ENCODE peak calls at places on chromosomes 11 and 22, in six cellular contexts. B is GM23338; F is ovary; K is CD4-positive, alpha-beta memory T cell; E is OCI-LY7; N is heart left ventricle. T is an unnamed sample.

GRCh38 chr22:30309981-30310672 is 16.6 kb downstream of the TBC1D10A start:
- DNase-seq in B (no peak), F (peak; percentile 58), K (peak; percentile 56), E (peak; percentile 48), N (no peak), T (peak; percentile 69)

GRCh38 chr11:60378359-60378758 is at the start of gene MS4A7:
- DNase-seq in B (no peak), F (no peak), K (no peak), E (peak; percentile 89), N (peak; percentile 49), T (no peak)

GRCh38 chr22:50030315-50031188 is 18.0 kb upstream of the IL17REL start:
- DNase-seq in B (peak; percentile 96), F (peak; percentile 72), K (peak; percentile 82), E (peak; percentile 86), N (peak; percentile 64), T (peak; percentile 73)

GRCh38 chr11:64659417-64660144 is 63.4 kb downstream of the NRXN2 start:
- DNase-seq in B (no peak), F (no peak), K (no peak), E (no peak), N (no peak), T (no peak)

GRCh38 chr11:121967131-121967689 is 148.8 kb downstream of the BLID start:
- DNase-seq in B (no peak), F (no peak), K (no peak), E (no peak), N (no peak), T (no peak)

GRCh38 chr11:40514124-40514523 is 945.3 kb downstream of the LRRC4C start:
- DNase-seq in B (no peak), F (no peak), K (no peak), E (no peak), N (no peak), T (no peak)

GRCh38 chr11:73784080-73784634 is 3.5 kb upstream of the MRPL48 start:
- DNase-seq in B (peak; percentile 44), F (no peak), K (no peak), E (peak; percentile 66), N (no peak), T (no peak)

GRCh38 chr11:103529217-103529684 is 420.0 kb downstream of the DYNC2H1 start:
- DNase-seq in B (no peak), F (no peak), K (no peak), E (no peak), N (no peak), T (no peak)

GRCh38 chr11:111047376-111047775 is 198.1 kb upstream of the POU2AF2 start:
- DNase-seq in B (peak; percentile 36), F (no peak), K (no peak), E (no peak), N (no peak), T (no peak)

GRCh38 chr11:12725047-12725862 is 51.0 kb downstream of the TEAD1 start:
- DNase-seq in B (no peak), F (no peak), K (no peak), E (no peak), N (no peak), T (no peak)

GRCh38 chr22:49935561-49935960 is 17.1 kb downstream of the CRELD2 start:
- DNase-seq in B (peak; percentile 46), F (no peak), K (no peak), E (peak; percentile 67), N (no peak), T (peak; percentile 35)

GRCh38 chr11:114059984-114060401 is 482 bp downstream of the ZBTB16 start:
- DNase-seq in B (peak; percentile 53), F (no peak), K (no peak), E (no peak), N (no peak), T (no peak)
- H3K4me3 ChIP-seq in B (peak overlapping the region; percentile 80), F (peak overlapping the region; percentile 99), K (peak overlapping the region; percentile 57), E (no peak overlapping the region), N (peak overlapping the region; percentile 96), T (peak overlapping the region; percentile 32)

DNA sequence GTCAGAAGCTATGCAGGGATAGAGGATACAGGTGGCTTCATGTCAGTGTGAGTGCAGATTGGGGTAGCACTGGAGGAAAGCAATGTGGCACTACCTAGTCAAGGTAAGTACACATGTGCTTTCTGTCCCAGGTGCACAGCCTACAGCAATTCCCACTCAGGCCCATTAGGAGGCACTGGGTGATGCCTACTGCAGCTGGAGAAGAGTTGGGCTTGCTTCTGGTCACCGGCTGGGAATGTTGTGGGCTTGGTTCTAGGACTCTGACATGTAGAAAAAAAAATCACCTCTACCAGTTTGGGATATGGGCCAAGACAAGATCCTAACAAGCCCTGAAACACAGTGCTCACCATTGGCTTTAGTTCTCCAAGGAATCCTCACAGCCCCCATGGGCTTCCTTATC is 69.7 kb downstream of the TENM4 start:
- DNase-seq in B (peak; percentile 40), F (no peak), K (no peak), E (no peak), N (no peak), T (no peak)
- H3K4me1 ChIP-seq in B (peaks cover 32% of the 10 kb centered on the region), F (peaks cover 6% of the 10 kb centered on the region), K (no peaks in the 10 kb centered on the region), E (no peaks in the 10 kb centered on the region), N (no peaks in the 10 kb centered on the region), T (no peaks in the 10 kb centered on the region)

DNA sequence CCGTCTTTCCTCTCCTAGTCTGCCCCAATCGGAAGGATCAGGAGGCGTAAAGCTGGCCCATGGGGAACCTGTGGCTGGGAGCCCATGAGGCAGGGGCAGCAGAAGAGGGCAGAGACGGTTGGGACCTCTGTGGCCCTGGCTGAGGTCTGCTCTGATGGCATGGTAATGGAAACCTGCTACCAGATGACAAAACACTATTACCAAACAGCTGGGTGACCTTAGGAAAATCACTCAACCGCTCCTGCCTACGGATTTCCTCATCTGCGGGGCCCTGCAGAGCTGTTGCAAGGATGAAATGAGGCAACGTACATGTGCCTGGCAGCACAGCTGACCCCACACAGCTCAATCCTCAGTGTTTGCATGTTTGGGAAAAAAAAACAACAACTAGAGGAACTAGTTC is 4.6 kb downstream of the AP5B1 start:
- DNase-seq in B (no peak), F (no peak), K (no peak), E (no peak), N (no peak), T (no peak)
- H3K27ac ChIP-seq in B (no peak overlapping the region), F (no peak overlapping the region), K (no peak overlapping the region), E (no peak overlapping the region), N (no peak overlapping the region), T (no peak overlapping the region)

GRCh38 chr11:18393581-18394299 is 623 bp upstream of the LDHA start:
- DNase-seq in B (no peak), F (no peak), K (no peak), E (no peak), N (no peak), T (no peak)
- H3K4me3 ChIP-seq in B (peak overlapping the region; percentile 69), F (peak overlapping the region; percentile 74), K (peak overlapping the region; percentile 72), E (peak overlapping the region; percentile 89), N (peak overlapping the region; percentile 61), T (peak overlapping the region; percentile 73)

DNA sequence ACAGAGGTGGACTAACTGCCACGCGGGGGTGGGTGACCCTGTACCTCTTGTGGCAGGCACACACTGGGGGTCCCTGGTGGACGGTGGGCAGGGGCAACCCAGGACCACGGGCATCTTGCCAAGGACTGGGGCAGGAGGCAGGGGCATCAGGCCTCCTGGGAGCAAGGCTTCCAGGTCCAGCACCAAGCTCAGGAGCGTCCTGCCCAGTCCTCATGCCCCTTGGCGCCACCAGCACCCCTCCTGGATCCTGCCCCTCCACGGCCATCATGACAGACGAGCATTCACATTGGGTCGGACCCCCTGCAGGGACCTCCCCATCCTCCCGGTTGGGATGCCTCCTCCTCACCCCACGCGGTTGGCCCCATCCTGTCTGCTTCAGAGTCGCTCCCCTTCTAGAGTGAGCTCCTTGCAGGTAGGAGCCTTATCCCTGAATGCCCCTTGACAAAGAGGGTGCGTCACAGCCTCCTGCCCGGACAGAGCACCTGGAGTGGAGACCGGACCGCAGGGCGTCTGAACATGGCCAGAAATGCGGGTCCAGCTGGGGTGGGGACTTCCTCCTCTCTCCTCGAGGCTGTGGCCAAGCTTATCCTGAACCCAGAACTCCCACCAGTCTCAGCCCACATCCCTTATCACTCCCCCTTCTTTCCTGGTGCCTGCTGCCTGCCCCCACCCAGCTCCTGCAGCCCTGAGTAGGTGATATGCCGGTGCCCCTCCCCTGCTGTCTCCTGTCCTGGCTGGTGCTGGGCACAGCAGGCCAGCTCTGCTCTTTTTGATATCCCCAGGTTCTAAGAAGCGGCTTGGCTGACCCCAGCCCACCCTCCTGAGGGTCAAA is 40.3 kb downstream of the IGF2 start:
- DNase-seq in B (no peak), F (peak; percentile 36), K (no peak), E (no peak), N (no peak), T (no peak)
- H3K4me1 ChIP-seq in B (peaks cover 12% of the 10 kb centered on the region), F (peaks cover 18% of the 10 kb centered on the region), K (no peaks in the 10 kb centered on the region), E (no peaks in the 10 kb centered on the region), N (peaks cover 40% of the 10 kb centered on the region), T (no peaks in the 10 kb centered on the region)

DNA sequence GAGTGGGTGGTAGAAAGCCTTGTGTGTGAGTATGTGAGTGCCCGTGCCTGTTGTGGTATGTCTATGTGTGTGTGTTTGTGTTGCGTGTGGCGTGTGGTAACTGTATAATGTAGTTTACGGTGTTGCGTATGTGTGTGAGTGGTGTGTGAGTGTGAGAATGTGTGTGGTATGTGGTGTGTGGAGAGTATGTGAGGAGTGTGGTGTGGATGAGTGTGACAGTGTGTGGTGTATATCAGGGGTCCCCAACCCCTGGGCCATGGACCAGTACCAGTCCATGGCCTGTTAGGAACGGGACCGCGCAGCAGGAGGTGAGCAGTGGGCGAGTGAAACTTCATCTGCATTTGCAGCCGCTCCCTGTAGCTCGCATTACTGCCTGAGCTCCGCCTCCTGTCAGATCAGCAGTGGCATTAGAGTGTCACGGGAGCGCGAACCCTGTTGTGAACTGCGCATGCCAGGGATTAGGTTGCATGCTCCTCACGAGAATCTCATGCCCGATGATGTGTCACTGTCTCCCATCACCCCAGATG is 5.7 kb downstream of the UPK3A start:
- DNase-seq in B (peak; percentile 40), F (no peak), K (no peak), E (no peak), N (no peak), T (no peak)
- H3K27ac ChIP-seq in B (no peak overlapping the region), F (no peak overlapping the region), K (no peak overlapping the region), E (no peak overlapping the region), N (no peak overlapping the region), T (no peak overlapping the region)

GRCh38 chr22:20965888-20966855 is 883 bp upstream of the AIFM3 start:
- DNase-seq in B (no peak), F (no peak), K (no peak), E (no peak), N (no peak), T (no peak)

GRCh38 chr22:20970939-20971657 is 4.0 kb downstream of the AIFM3 start:
- DNase-seq in B (no peak), F (no peak), K (no peak), E (no peak), N (no peak), T (no peak)

GRCh38 chr22:20967697-20968201 is 694 bp downstream of the AIFM3 start:
- DNase-seq in B (peak; percentile 53), F (no peak), K (no peak), E (no peak), N (no peak), T (no peak)

GRCh38 chr22:20966883-20967696 is at the start of gene AIFM3:
- DNase-seq in B (no peak), F (no peak), K (no peak), E (no peak), N (no peak), T (no peak)

DNA sequence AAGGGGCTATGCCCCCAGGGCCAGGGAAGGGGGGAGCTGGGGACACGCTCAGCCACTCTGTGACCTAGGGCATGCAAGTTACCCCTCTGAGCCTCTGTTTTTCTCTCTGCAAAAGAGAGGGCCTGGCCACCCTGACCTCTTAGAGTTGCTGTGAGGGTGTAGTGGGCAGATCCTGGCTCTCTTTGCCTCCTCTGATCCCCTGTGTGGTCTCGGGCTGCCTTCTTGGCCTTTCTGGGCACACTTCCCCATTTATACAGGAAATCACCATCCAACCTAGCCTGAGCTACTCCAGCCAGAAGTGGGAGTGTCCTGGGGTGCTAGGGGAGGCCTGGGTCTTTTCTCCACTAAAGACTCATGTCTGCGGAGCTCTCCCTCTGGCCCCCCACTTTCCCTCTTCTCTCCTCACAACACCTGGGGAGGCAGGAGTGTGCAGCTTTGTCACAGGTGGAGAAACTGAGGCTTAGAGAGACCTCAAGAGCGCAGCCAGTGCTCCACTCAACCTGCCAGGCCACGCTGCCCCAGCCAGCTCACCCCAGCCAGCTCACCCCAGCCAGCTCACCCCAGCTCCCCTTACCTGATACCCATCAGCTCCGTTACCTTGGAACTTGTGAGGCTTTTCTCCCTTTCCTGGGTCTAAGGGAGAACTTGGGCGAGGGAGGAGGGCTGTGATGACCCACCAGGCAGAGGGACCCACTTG is 1.4 kb downstream of the AIFM3 start:
- DNase-seq in B (no peak), F (no peak), K (no peak), E (peak; percentile 40), N (no peak), T (no peak)
- H3K4me3 ChIP-seq in B (no peak overlapping the region), F (no peak overlapping the region), K (no peak overlapping the region), E (no peak overlapping the region), N (no peak overlapping the region), T (no peak overlapping the region)